ENCODE peak calls at places on chromosomes 4 and X, in nine cellular contexts. J is effector CD4-positive, alpha-beta T cell; X is amygdala; H is T-cell; I is skeletal muscle cell; Z is iris pigment epithelial cell; L is erythroblast; Y is GM12891; F is ACHN. P is an unnamed sample.

GRCh38 chrX:22345884-22346283 is 73.2 kb downstream of the CBLL2 start:
- DNase-seq in J (no peak), L (no peak), F (no peak), X (no peak), I (no peak), Y (no peak), H (no peak), Z (peak; percentile 17), P (no peak)

GRCh38 chr4:108118505-108118904 is 50.2 kb downstream of the LEF1 start:
- DNase-seq in F (no peak), L (no peak), I (no peak), X (no peak), Z (peak; percentile 3), J (peak; percentile 44), H (no peak), Y (no peak), P (no peak)

GRCh38 chr4:154222875-154223274 is 268.7 kb downstream of the DCHS2 start:
- DNase-seq in J (no peak), Y (no peak), I (no peak), F (no peak), X (no peak), L (no peak), Z (no peak), H (no peak), P (no peak)

GRCh38 chr4:74474345-74475099 is 29.6 kb downstream of the AREG start:
- DNase-seq in Z (peak; percentile 72), H (no peak), I (peak; percentile 18), X (no peak), F (no peak), J (no peak), Y (no peak), L (no peak), P (no peak)

GRCh38 chr4:83320548-83320947 is 14.1 kb downstream of the HPSE start:
- DNase-seq in I (peak; percentile 23), J (no peak), H (no peak), Z (peak; percentile 67), Y (no peak), L (no peak), F (peak; percentile 9), X (no peak), P (peak; percentile 19)

GRCh38 chrX:130109429-130110378 is 593 bp downstream of the ELF4 start:
- DNase-seq in F (no peak), Y (no peak), H (no peak), L (peak; percentile 51), X (no peak), J (no peak), I (no peak), Z (no peak), P (no peak)

GRCh38 chr4:159503243-159503642 is 400.4 kb downstream of the RAPGEF2 start:
- DNase-seq in X (no peak), J (no peak), L (no peak), Z (peak; percentile 20), H (no peak), F (no peak), I (no peak), Y (no peak), P (no peak)

GRCh38 chr4:138627096-138627495 is 384.9 kb upstream of the SLC7A11 start:
- DNase-seq in X (no peak), F (no peak), Y (no peak), I (no peak), J (no peak), L (no peak), H (no peak), Z (peak; percentile 8), P (no peak)

GRCh38 chrX:70025464-70025863 is 24.3 kb downstream of the AWAT2 start:
- DNase-seq in Z (peak; percentile 38), L (no peak), F (no peak), J (no peak), H (no peak), X (no peak), Y (no peak), I (no peak), P (no peak)

GRCh38 chr4:66430856-66431255 is 760.6 kb upstream of the EPHA5 start:
- DNase-seq in Z (peak; percentile 26), X (no peak), F (no peak), L (no peak), I (peak; percentile 2), Y (no peak), H (no peak), J (no peak), P (no peak)

GRCh38 chrX:19593684-19594083 is 78.4 kb upstream of the MAP3K15 start:
- DNase-seq in F (peak; percentile 37), Y (peak; percentile 7), H (no peak), I (no peak), X (no peak), L (peak; percentile 66), J (no peak), Z (peak; percentile 45), P (no peak)

GRCh38 chr4:78565971-78566372 is 14.4 kb downstream of the ANXA3 start:
- DNase-seq in L (no peak), Y (no peak), J (no peak), H (no peak), I (no peak), X (no peak), Z (peak; percentile 81), F (peak; percentile 10), P (no peak)

GRCh38 chr4:173218411-173219125 is 50.0 kb downstream of the GALNT7 start:
- DNase-seq in I (peak; percentile 15), Y (no peak), X (no peak), L (peak; percentile 4), J (no peak), Z (peak; percentile 87), F (peak; percentile 87), H (no peak), P (no peak)

GRCh38 chr4:94459462-94460161 is 7.9 kb downstream of the PDLIM5 start:
- DNase-seq in X (no peak), F (no peak), H (no peak), I (no peak), J (no peak), L (no peak), Z (no peak), Y (no peak), P (no peak)